ENCODE peak calls at places on chromosomes 3 and 15, in six cellular contexts. M is suprapubic skin, K is stomach, O is RWPE1, W is dorsolateral prefrontal cortex, U is heart right ventricle. Y is an unnamed sample.

GRCh38 chr3:56753206-56753605 is 48.5 kb downstream of the ARHGEF3 start:
- DNase-seq in K (no peak), W (no peak), U (no peak), M (no peak), O (no peak), Y (no peak)

GRCh38 chr15:88997531-88997930 is 84.4 kb upstream of the MFGE8 start:
- DNase-seq in O (no peak), W (no peak), U (no peak), K (no peak), M (peak), Y (no peak)

GRCh38 chr3:60294181-60294580 is 957.1 kb downstream of the FHIT start:
- DNase-seq in M (no peak), U (no peak), O (no peak), W (no peak), K (no peak), Y (no peak)

GRCh38 chr3:11077466-11077865 is 76.8 kb upstream of the HRH1 start:
- DNase-seq in M (no peak), O (no peak), U (no peak), K (no peak), W (no peak), Y (no peak)

GRCh38 chr3:104102386-104102785 is 1264.3 kb upstream of the ALCAM start:
- DNase-seq in W (no peak), O (peak), U (no peak), K (no peak), M (no peak), Y (no peak)

GRCh38 chr15:67931861-67932260 is 92.0 kb upstream of the RNU6-1 start:
- DNase-seq in O (no peak), U (no peak), W (no peak), M (no peak), K (no peak), Y (no peak)

GRCh38 chr3:56839784-56840724 is 38.3 kb upstream of the ARHGEF3 start:
- DNase-seq in U (no peak), W (no peak), O (peak), M (no peak), K (no peak), Y (no peak)

GRCh38 chr3:160179906-160180305 is 45.3 kb upstream of the C3orf80 start:
- DNase-seq in U (no peak), K (no peak), O (no peak), W (no peak), M (no peak), Y (no peak)

GRCh38 chr3:37824090-37824953 is 37.4 kb upstream of the CTDSPL start:
- DNase-seq in O (no peak), U (no peak), K (no peak), M (no peak), W (no peak), Y (no peak)

GRCh38 chr3:119990888-119991287 is 103.4 kb downstream of the GSK3B start:
- DNase-seq in U (no peak), M (no peak), W (no peak), K (no peak), O (peak), Y (no peak)

GRCh38 chr3:72214065-72215048 is 429.4 kb upstream of the PROK2 start:
- DNase-seq in O (no peak), W (no peak), K (no peak), M (no peak), U (no peak), Y (no peak)

GRCh38 chr15:57060799-57061198 is 142.4 kb downstream of the TCF12 start:
- DNase-seq in K (no peak), W (no peak), U (no peak), M (no peak), O (peak), Y (no peak)

GRCh38 chr15:65079580-65079979 is 3.0 kb downstream of the KBTBD13 start:
- DNase-seq in K (no peak), M (no peak), O (no peak), W (no peak), U (no peak), Y (no peak)

GRCh38 chr3:142987080-142987700 is 14.2 kb upstream of the U2SURP start:
- DNase-seq in K (no peak), W (no peak), O (peak), U (no peak), M (no peak), Y (no peak)

GRCh38 chr3:157174265-157174615 is 14.3 kb upstream of the CCNL1 start:
- DNase-seq in K (no peak), M (no peak), O (no peak), W (peak), U (peak), Y (no peak)

GRCh38 chr3:156516284-156516683 is 38.6 kb downstream of the SSR3 start:
- DNase-seq in K (no peak), U (peak), M (no peak), W (peak), O (no peak), Y (no peak)

GRCh38 chr3:47414161-47414564 is 33.3 kb downstream of the PTPN23 start:
- DNase-seq in M (no peak), W (no peak), O (no peak), K (no peak), U (no peak), Y (no peak)

GRCh38 chr3:189902230-189903186 is 218.2 kb downstream of the P3H2 start:
- DNase-seq in W (no peak), M (no peak), K (no peak), O (no peak), U (no peak), Y (no peak)

GRCh38 chr3:89742546-89742945 is 635.1 kb downstream of the EPHA3 start:
- DNase-seq in K (no peak), M (no peak), O (no peak), U (no peak), W (no peak), Y (no peak)

GRCh38 chr3:16374047-16375019 is 109.3 kb downstream of the OXNAD1 start:
- DNase-seq in M (no peak), W (no peak), O (no peak), K (no peak), U (no peak), Y (no peak)

GRCh38 chr15:43440721-43441281 is 52.2 kb downstream of the TP53BP1 start:
- DNase-seq in U (no peak), K (no peak), O (peak), W (peak), M (no peak), Y (no peak)

GRCh38 chr3:98223907-98224672 is 40.0 kb upstream of the OR5H6 start:
- DNase-seq in K (no peak), W (no peak), M (no peak), U (no peak), O (no peak), Y (no peak)

GRCh38 chr3:78899846-78900245 is 868.0 kb downstream of the ROBO1 start:
- DNase-seq in K (no peak), W (no peak), M (no peak), O (no peak), U (no peak), Y (no peak)

GRCh38 chr3:129633751-129634481 is 27.4 kb upstream of the PLXND1 start:
- DNase-seq in M (no peak), O (no peak), U (no peak), K (no peak), W (no peak), Y (no peak)

GRCh38 chr3:126679318-126679751 is 24.4 kb upstream of the TXNRD3 start:
- DNase-seq in W (peak), O (peak), M (peak), K (peak), U (peak), Y (peak)

GRCh38 chr3:69566256-69566655 is 173.0 kb upstream of the MITF start:
- DNase-seq in M (no peak), K (no peak), O (no peak), U (no peak), W (no peak), Y (no peak)

GRCh38 chr15:74170083-74170844 is 3.2 kb upstream of the ISLR start:
- DNase-seq in U (no peak), O (no peak), M (no peak), K (peak), W (no peak), Y (no peak)

GRCh38 chr15:74172751-74173544 is 562 bp upstream of the ISLR start:
- DNase-seq in U (peak), M (no peak), W (no peak), O (no peak), K (peak), Y (peak)

GRCh38 chr15:74170845-74171578 is 2.5 kb upstream of the ISLR start:
- DNase-seq in M (no peak), U (no peak), O (no peak), W (no peak), K (peak), Y (no peak)

GRCh38 chr15:74173545-74174215 is at the start of gene ISLR:
- DNase-seq in W (no peak), K (no peak), U (peak), M (peak), O (no peak), Y (no peak)

DNA sequence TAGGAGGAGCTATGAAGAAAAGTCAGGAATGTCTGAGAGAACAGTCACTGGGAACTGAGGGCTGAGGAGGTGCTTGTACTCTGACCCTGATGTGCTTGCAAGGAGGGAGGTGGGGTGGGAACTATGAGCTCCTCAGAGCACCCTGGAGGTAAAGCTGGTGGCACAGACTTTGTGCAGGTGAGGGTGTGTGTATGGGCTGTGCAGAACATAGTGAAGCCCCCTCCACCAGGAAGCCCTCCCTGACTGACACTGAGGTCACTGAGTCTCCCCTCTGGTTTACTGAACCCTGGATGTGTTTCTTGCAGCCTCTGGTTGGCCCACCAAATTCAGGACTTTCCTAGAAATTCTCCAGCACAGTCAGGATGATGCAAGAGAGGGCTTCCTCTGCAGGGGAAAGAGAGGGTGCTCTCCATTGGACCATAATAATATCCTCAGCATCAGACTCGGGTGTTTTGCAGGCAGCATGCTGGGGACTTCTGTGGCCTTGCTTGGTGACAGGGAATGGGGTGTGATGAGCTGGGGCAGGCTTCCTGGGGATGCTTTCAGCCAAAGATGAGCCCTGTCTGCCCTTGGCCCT is 1.5 kb upstream of the ISLR start:
- DNase-seq in W (no peak), U (no peak), M (no peak), O (no peak), K (no peak), Y (no peak)
- H3K27ac ChIP-seq in W (no peak), U (peak), M (peak), O (no peak), K (no peak), Y (peak)

GRCh38 chr15:85517086-85517485 is 136.7 kb downstream of the AKAP13 start:
- DNase-seq in K (no peak), W (no peak), M (no peak), O (no peak), U (no peak), Y (no peak)
- H3K27ac ChIP-seq in K (no peak), W (no peak), M (no peak), O (no peak), U (no peak), Y (no peak)

DNA sequence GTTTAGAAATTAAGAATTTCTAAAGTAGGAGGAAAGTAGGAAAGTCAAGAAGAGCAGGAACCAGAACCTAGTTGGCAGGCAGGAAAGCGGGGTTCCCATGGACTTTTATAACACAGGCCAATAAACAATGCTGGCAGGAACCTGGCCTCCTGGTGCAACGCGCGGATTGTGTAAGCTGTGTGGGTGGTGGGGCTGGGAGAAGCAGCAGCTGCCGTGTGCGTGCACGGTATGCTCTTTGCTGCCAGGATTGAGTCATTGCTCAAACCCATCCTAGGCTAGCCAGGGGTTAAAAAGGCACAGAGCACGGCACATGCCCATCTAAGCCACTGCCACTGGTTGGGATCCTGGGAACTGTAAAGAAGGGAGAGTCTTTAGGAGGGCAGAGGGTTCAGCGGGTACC is 209.9 kb upstream of the RGMA start:
- DNase-seq in W (no peak), O (peak), U (no peak), M (no peak), K (no peak), Y (peak)
- H3K27ac ChIP-seq in W (no peak), O (no peak), U (no peak), M (no peak), K (no peak), Y (no peak)

DNA sequence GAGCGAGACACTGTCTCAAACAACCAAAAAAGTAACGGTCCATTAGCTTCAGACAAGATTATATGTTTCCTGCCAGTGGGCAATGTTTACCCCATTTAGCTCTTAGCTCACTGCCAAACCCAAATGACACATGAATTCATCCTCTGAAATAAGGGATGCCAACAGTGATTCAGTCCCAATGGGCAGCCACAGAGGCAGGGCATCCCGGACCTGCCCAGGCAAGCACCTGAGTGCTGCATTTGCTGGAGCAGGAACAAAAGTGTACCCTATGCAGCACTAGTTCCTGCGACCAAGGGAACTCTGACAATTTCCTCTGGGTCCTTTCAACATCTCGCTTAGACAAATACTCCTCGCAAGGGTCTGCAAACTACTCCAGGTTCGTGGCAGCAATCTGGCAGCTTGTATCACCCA is 8.0 kb downstream of the IP6K2 start:
- DNase-seq in O (peak), W (no peak), U (no peak), K (no peak), M (no peak), Y (no peak)
- H3K27ac ChIP-seq in O (peak), W (no peak), U (no peak), K (no peak), M (peak), Y (peak)

GRCh38 chr15:70024521-70024920 is 73.2 kb downstream of the TLE3 start:
- DNase-seq in U (no peak), O (no peak), W (no peak), M (no peak), K (no peak), Y (no peak)
- H3K27ac ChIP-seq in U (no peak), O (peak), W (no peak), M (no peak), K (no peak), Y (peak)

DNA sequence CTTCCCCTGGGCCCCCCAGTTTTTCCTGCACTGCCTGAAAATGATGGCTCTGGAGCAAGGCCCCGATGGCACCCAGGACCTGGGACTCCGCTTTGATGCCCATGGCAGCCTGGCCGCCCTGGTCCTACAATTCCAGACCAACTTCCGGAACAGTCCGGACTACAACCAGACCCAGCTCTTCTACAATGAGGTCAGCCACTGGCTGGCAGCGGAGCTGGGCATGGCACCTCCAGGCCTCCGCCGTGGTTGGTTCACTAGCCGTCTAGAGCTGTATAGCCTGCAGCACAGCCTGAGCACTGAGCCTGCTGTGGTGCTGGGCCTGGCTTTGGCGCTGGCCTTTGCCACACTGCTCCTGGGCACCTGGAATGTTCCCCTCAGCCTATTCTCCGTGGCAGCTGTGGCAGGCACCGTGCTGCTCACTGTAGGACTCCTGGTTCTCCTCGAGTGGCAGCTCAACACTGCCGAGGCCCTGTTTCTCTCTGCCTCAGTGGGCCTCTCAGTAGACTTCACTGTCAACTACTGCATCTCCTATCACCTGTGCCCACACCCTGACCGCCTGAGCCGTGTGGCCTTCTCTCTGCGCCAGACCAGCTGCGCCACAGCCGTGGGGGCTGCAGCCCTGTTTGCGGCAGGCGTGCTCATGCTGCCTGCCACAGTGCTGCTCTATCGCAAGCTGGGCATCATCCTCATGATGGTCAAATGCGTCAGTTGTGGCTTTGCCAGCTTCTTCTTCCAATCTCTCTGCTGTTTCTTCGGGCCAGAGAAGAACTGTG is 10.9 kb downstream of the DISP2 start:
- DNase-seq in U (no peak), O (no peak), M (no peak), W (no peak), K (no peak), Y (no peak)
- H3K27ac ChIP-seq in U (no peak), O (peak), M (no peak), W (peak), K (no peak), Y (no peak)

Y was measured in esophagus muscularis mucosa.